ENCODE peak calls at places on chromosomes 5 and 9, in seven cellular contexts. V is Peyer's patch; G is heart left ventricle; K is endodermal cell; T is mammary epithelial cell; I is left ventricle myocardium inferior; B is CD8-positive, alpha-beta memory T cell. C is an unnamed sample.

GRCh38 chr9:971901-972511 is 4.4 kb upstream of the DMRT3 start:
- DNase-seq in G (no peak), K (peak), I (no peak), B (no peak), T (no peak), V (no peak), C (no peak)

GRCh38 chr9:12538842-12539584 is 154.2 kb upstream of the TYRP1 start:
- DNase-seq in T (no peak), I (no peak), K (peak), G (no peak), V (no peak), B (no peak), C (no peak)

GRCh38 chr5:31706186-31706585 is 67.3 kb downstream of the PDZD2 start:
- DNase-seq in B (no peak), V (no peak), K (no peak), G (no peak), I (no peak), T (no peak), C (no peak)

GRCh38 chr5:151202381-151203139 is 21.3 kb downstream of the CCDC69 start:
- DNase-seq in V (peak), B (peak), T (peak), G (no peak), K (no peak), I (no peak), C (no peak)

GRCh38 chr9:15420796-15421195 is 1.9 kb upstream of the SNAPC3 start:
- DNase-seq in B (no peak), V (no peak), K (no peak), T (no peak), G (no peak), I (no peak), C (no peak)

GRCh38 chr5:4206127-4206526 is 610.5 kb downstream of the IRX1 start:
- DNase-seq in B (no peak), V (no peak), T (no peak), K (no peak), G (no peak), I (no peak), C (no peak)

GRCh38 chr5:180644825-180645608 is 4.4 kb downstream of the FLT4 start:
- DNase-seq in K (peak), B (peak), T (no peak), G (peak), V (no peak), I (peak), C (no peak)

GRCh38 chr5:132268698-132269551 is 11.4 kb downstream of the PDLIM4 start:
- DNase-seq in K (no peak), I (no peak), V (no peak), T (peak), B (no peak), G (no peak), C (no peak)

GRCh38 chr5:73818357-73818756 is 192.4 kb downstream of the ARHGEF28 start:
- DNase-seq in T (peak), B (no peak), V (no peak), K (no peak), I (no peak), G (no peak), C (peak)

GRCh38 chr5:55897905-55898304 is 46.7 kb downstream of the IL31RA start:
- DNase-seq in G (no peak), T (peak), V (no peak), I (peak), K (no peak), B (no peak), C (peak)

GRCh38 chr9:91905237-91905650 is 44.8 kb downstream of the ROR2 start:
- DNase-seq in G (no peak), T (no peak), K (no peak), V (no peak), B (no peak), I (no peak), C (no peak)

GRCh38 chr9:76414656-76415055 is 20.4 kb upstream of the RFK start:
- DNase-seq in B (no peak), T (peak), V (no peak), K (no peak), G (no peak), I (no peak), C (no peak)

GRCh38 chr9:114130624-114131277 is 24.6 kb upstream of the COL27A1 start:
- DNase-seq in V (no peak), B (no peak), K (no peak), I (no peak), T (no peak), G (no peak), C (no peak)

GRCh38 chr5:111995701-111996100 is 238.7 kb upstream of the NREP start:
- DNase-seq in K (no peak), G (no peak), V (no peak), T (no peak), I (no peak), B (no peak), C (no peak)

GRCh38 chr5:169281625-169282024 is 19.3 kb downstream of the SLIT3 start:
- DNase-seq in T (no peak), V (no peak), K (no peak), I (no peak), B (no peak), G (no peak), C (no peak)

GRCh38 chr5:151675225-151675955 is 11.3 kb downstream of the SPARC start:
- DNase-seq in B (no peak), G (no peak), I (no peak), T (no peak), V (no peak), K (no peak), C (no peak)

GRCh38 chr9:38066167-38066906 is 2.7 kb downstream of the SHB start:
- DNase-seq in V (no peak), B (no peak), G (no peak), K (no peak), T (peak), I (no peak), C (no peak)

GRCh38 chr5:133410335-133410828 is 202.0 kb downstream of the FSTL4 start:
- DNase-seq in T (no peak), B (no peak), I (no peak), V (no peak), G (peak), K (peak), C (no peak)

GRCh38 chr9:99823392-99824377 is 2.0 kb downstream of the NR4A3 start:
- DNase-seq in G (peak), B (peak), V (peak), T (peak), I (peak), K (peak), C (no peak)

GRCh38 chr5:78660401-78660800 is 11.8 kb upstream of the LHFPL2 start:
- DNase-seq in V (no peak), G (no peak), I (no peak), B (no peak), K (no peak), T (no peak), C (no peak)

GRCh38 chr9:88313364-88314220 is 74.7 kb upstream of the SPIN1 start:
- DNase-seq in K (peak), T (no peak), I (no peak), V (no peak), B (no peak), G (no peak), C (no peak)

DNA sequence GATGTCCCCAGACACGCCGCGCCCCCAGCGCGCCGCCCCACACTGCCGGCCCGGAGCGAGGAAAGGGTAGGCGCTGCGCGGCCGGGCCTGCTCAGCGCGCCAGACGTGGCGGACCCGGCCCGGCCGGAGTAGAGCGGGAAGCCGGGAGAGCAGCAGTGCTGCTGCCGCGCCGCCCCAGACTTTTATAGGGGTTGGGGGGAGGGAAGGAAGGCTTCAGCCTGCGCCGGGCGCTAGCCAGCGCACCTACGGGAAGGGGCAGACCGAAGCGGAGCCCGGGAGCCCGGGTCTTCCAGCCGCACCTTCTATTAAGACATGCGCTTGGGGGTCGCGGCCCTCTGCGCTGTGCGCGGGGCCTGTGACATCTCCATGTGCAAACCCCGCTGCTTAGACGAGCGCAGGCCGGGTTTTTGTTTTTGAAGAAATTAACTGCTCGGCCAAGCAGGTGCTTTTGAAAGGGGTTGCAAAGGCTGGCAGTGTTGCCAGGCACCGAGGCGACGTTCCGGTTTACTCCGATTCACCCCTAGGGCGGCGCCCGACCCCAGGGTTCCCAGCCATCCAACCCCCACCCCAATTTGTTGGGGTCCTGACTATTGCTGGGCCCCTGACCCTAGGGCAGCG is 361 bp upstream of the PAX5 start:
- DNase-seq in V (peak), I (no peak), T (no peak), K (peak), G (no peak), B (no peak), C (no peak)
- H3K4me3 ChIP-seq in V (peak), I (peak), T (no peak), K (peak), G (no peak), B (no peak), C (no peak)

GRCh38 chr9:133347985-133348762 is at the start of the genes MED22 and RPL7A:
- DNase-seq in V (peak), K (peak), T (peak), I (peak), G (peak), B (peak), C (peak)

GRCh38 chr9:133347515-133347984 is 381 bp downstream of the MED22 start:
- DNase-seq in T (peak), V (no peak), I (peak), B (peak), K (peak), G (peak), C (no peak)

GRCh38 chr9:133344979-133345378 is 3.0 kb downstream of the MED22 start:
- DNase-seq in B (no peak), K (no peak), V (no peak), G (no peak), I (no peak), T (no peak), C (no peak)

GRCh38 chr9:133345596-133345995 is 2.3 kb downstream of the MED22 start:
- DNase-seq in G (no peak), B (no peak), I (no peak), K (no peak), V (no peak), T (no peak), C (no peak)

DNA sequence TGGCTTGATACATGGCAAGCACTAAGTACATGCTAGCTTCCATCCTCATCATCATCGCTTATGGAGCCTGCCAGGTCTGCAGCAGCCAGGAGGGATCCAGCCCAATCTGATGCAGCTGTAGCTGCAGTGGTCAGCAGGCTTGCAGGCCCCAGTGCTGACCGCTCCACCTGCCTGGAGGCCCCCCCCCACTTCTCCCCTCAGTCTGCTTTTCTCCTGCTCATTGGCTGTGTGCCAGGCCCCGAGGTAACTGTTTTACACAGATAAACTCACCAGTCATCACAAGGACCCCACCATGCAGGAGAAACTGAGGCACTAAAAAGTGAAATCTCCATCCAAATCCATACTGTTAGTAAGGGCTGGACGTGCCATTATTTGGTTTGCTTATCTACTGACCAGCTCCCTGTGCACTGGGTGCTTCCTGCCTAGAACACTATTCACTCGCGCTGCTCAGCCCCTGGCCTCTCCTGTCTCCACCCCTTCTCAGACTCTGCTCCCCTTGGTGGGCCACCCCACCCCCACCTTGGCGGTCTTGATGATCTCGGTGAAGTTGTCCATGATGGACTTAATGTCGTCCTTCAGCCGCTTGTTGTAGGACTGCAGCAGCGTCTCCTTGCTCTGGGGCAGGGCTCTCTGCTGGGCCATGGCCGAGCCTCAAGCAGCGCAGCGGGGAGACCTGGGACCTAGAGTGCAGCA is 1.8 kb downstream of the MED22 start:
- DNase-seq in V (no peak), K (no peak), T (no peak), B (no peak), I (no peak), G (no peak), C (no peak)
- H3K4me3 ChIP-seq in V (peak), K (peak), T (peak), B (peak), I (peak), G (no peak), C (peak)

DNA sequence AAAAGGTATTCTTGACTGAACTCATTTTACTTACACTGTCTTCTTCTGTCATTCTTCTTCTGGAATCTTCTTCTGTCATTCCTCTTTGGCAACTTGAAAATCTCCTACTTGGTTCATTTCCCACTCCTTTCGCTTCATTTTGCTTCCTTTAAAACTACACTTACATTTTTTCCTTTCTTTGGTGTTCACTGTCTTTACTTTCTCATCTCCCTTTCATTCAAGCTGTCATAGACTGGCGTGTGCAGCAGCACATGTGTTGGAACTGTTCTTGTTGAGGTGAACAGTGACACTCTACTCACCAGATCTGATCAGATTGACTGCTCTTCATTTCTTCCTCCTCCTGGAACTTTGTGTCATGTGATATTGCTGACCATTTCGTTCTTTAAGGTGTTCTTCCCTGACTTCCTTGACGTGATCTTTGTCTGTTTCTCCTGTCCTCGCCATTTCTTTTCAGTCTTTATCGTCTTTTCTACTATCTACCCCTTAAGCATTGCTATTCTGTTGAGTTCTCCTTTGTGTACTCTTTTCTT is 6.4 kb downstream of the DNAJC25 start:
- DNase-seq in T (no peak), K (no peak), V (no peak), B (no peak), G (no peak), I (no peak), C (no peak)
- H3K4me3 ChIP-seq in T (no peak), K (no peak), V (no peak), B (no peak), G (no peak), I (no peak), C (no peak)

GRCh38 chr9:94606641-94607339 is 13.2 kb upstream of the FBP2 start:
- DNase-seq in K (no peak), V (no peak), G (no peak), B (no peak), T (no peak), I (no peak), C (no peak)

GRCh38 chr9:94600258-94600657 is 6.6 kb upstream of the FBP2 start:
- DNase-seq in G (no peak), T (no peak), I (no peak), V (no peak), K (no peak), B (no peak), C (no peak)

GRCh38 chr9:94600715-94601114 is 7.1 kb upstream of the FBP2 start:
- DNase-seq in B (no peak), K (no peak), T (no peak), G (no peak), V (no peak), I (no peak), C (no peak)

GRCh38 chr9:94602666-94603065 is 9.0 kb upstream of the FBP2 start:
- DNase-seq in K (no peak), I (no peak), B (no peak), T (no peak), G (no peak), V (no peak), C (no peak)

GRCh38 chr9:94603259-94603776 is 9.7 kb upstream of the FBP2 start:
- DNase-seq in K (peak), G (peak), B (peak), I (peak), V (peak), T (peak), C (peak)
- H3K4me3 ChIP-seq in K (no peak), G (no peak), B (no peak), I (no peak), V (no peak), T (no peak), C (no peak)

GRCh38 chr5:173742432-173742816 is 126.0 kb upstream of the BOD1 start:
- DNase-seq in K (no peak), V (no peak), B (no peak), G (no peak), I (no peak), T (no peak), C (no peak)

GRCh38 chr5:173745123-173745522 is 128.7 kb upstream of the BOD1 start:
- DNase-seq in V (peak), B (no peak), G (no peak), K (no peak), I (no peak), T (no peak), C (no peak)

GRCh38 chr5:173745561-173745960 is 129.1 kb upstream of the BOD1 start:
- DNase-seq in I (no peak), B (no peak), T (no peak), K (no peak), G (no peak), V (no peak), C (no peak)

GRCh38 chr5:173744527-173744926 is 128.1 kb upstream of the BOD1 start:
- DNase-seq in B (no peak), G (no peak), I (no peak), T (no peak), K (peak), V (no peak), C (no peak)

DNA sequence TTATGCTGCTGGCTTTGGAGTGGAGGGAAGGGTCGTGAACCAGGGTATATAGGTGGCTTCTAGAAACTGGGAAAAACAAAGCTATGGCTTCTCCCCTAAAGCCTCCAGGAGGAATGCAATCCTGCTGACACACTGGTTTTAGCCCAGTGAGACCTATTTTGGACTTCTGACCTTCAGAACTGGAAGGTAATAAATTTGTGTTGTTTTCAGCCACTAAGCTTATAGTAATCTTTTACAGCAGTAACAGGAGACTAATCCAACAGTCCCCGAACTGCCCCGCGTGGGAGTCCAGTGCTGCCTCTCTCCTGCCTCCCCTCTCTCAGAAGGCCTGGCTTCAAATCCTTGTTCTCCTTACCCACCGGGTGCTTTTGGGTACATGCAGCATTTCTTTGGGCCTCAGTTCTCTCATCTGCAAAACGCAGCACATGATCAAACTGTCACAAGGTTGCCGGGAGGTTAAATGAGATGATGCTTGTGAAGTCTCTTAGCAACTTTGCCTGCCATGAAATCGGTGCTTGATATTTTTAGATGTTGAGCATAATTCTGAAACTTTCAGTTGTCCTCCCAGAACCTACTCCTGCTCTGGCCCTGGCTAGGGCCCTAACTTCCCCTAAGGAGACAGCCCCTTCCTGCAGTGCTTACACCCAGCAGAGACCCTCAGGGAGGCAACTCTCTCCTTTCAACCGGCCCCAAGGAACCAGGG is 127.3 kb upstream of the BOD1 start:
- DNase-seq in I (no peak), T (no peak), G (no peak), V (no peak), K (no peak), B (no peak), C (no peak)
- H3K4me3 ChIP-seq in I (no peak), T (no peak), G (no peak), V (no peak), K (peak), B (no peak), C (no peak)

GRCh38 chr5:147732552-147732883 is 50.0 kb downstream of the JAKMIP2 start:
- DNase-seq in B (no peak), T (no peak), G (no peak), V (no peak), I (no peak), K (no peak), C (no peak)

GRCh38 chr5:147735621-147736125 is 46.9 kb downstream of the JAKMIP2 start:
- DNase-seq in I (no peak), B (no peak), V (no peak), G (no peak), T (no peak), K (no peak), C (no peak)

GRCh38 chr5:147731708-147732551 is 50.6 kb downstream of the JAKMIP2 start:
- DNase-seq in T (no peak), I (no peak), K (no peak), B (no peak), V (no peak), G (no peak), C (no peak)

GRCh38 chr5:147734839-147735238 is 47.7 kb downstream of the JAKMIP2 start:
- DNase-seq in B (no peak), I (no peak), V (no peak), K (no peak), G (no peak), T (no peak), C (no peak)

GRCh38 chr5:147733075-147733474 is 49.5 kb downstream of the JAKMIP2 start:
- DNase-seq in V (no peak), I (no peak), B (no peak), K (no peak), T (no peak), G (no peak), C (no peak)
- H3K4me3 ChIP-seq in V (no peak), I (no peak), B (no peak), K (no peak), T (no peak), G (no peak), C (no peak)

GRCh38 chr9:137406876-137407589 is 15.9 kb downstream of the EXD3 start:
- DNase-seq in V (peak), I (peak), T (peak), G (peak), B (no peak), K (peak), C (no peak)
- H3K4me3 ChIP-seq in V (peak), I (peak), T (no peak), G (peak), B (no peak), K (no peak), C (peak)

DNA sequence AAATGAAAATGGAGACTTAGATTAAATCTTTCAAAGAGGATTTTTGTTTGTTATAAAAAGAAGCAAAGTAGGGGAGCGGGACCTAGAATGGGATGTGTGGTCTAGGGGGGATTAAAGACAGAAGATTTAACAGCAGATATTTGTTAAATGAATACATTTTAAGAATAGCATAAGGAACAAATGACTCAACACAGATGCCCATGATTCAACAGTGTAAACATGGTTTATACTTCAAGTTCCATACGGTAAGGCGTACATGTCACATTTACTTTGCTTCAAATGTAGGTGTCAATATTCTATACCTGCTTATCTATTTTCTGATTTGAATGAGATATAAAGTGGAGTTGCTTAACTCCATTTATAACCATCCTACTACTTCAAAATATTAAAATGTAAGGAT is 1.5 kb downstream of the TICAM2 start:
- DNase-seq in T (no peak), B (no peak), V (no peak), I (no peak), K (no peak), G (no peak), C (no peak)
- H3K4me3 ChIP-seq in T (no peak), B (no peak), V (no peak), I (peak), K (no peak), G (no peak), C (peak)